ENCODE peak calls at places on chromosomes 6 and 20, in five cellular contexts. One of them, this sample, is unnamed.

GRCh38 chr20:37524221-37524700 is 3.2 kb downstream of the NNAT start:
- DNase-seq in transverse colon: peak; percentile 64
- DNase-seq in ovary: no peak
- DNase-seq in heart left ventricle: no peak
- DNase-seq in HAP-1: no peak
- DNase-seq in this sample: no peak

GRCh38 chr6:111087871-111088667 is 766 bp downstream of the SLC16A10 start:
- DNase-seq in transverse colon: peak; percentile 59
- DNase-seq in ovary: peak; percentile 19
- DNase-seq in heart left ventricle: peak; percentile 10
- DNase-seq in HAP-1: peak; percentile 73
- DNase-seq in this sample: no peak

GRCh38 chr6:70150521-70150920 is 152.4 kb downstream of the COL9A1 start:
- DNase-seq in transverse colon: no peak
- DNase-seq in ovary: no peak
- DNase-seq in heart left ventricle: no peak
- DNase-seq in HAP-1: no peak
- DNase-seq in this sample: no peak

GRCh38 chr20:17172826-17173420 is 53.9 kb upstream of the PCSK2 start:
- DNase-seq in transverse colon: no peak
- DNase-seq in ovary: no peak
- DNase-seq in heart left ventricle: no peak
- DNase-seq in HAP-1: no peak
- DNase-seq in this sample: no peak

GRCh38 chr6:6379573-6379972 is 59.1 kb upstream of the F13A1 start:
- DNase-seq in transverse colon: no peak
- DNase-seq in ovary: no peak
- DNase-seq in heart left ventricle: no peak
- DNase-seq in HAP-1: no peak
- DNase-seq in this sample: no peak

GRCh38 chr20:50251992-50252491 is 61.4 kb downstream of the CEBPB start:
- DNase-seq in transverse colon: no peak
- DNase-seq in ovary: no peak
- DNase-seq in heart left ventricle: no peak
- DNase-seq in HAP-1: no peak
- DNase-seq in this sample: no peak

GRCh38 chr20:7499201-7499600 is 441.1 kb downstream of the HAO1 start:
- DNase-seq in transverse colon: no peak
- DNase-seq in ovary: no peak
- DNase-seq in heart left ventricle: no peak
- DNase-seq in HAP-1: no peak
- DNase-seq in this sample: no peak

GRCh38 chr20:3995067-3995748 is 20.1 kb downstream of the RNF24 start:
- DNase-seq in transverse colon: no peak
- DNase-seq in ovary: no peak
- DNase-seq in heart left ventricle: no peak
- DNase-seq in HAP-1: peak; percentile 61
- DNase-seq in this sample: no peak

GRCh38 chr20:11810316-11811130 is 107.2 kb upstream of the BTBD3 start:
- DNase-seq in transverse colon: no peak
- DNase-seq in ovary: no peak
- DNase-seq in heart left ventricle: no peak
- DNase-seq in HAP-1: no peak
- DNase-seq in this sample: no peak

GRCh38 chr20:24673678-24674570 is 204.5 kb downstream of the SYNDIG1 start:
- DNase-seq in transverse colon: no peak
- DNase-seq in ovary: no peak
- DNase-seq in heart left ventricle: no peak
- DNase-seq in HAP-1: no peak
- DNase-seq in this sample: no peak

GRCh38 chr20:50245561-50246366 is 55.1 kb downstream of the CEBPB start:
- DNase-seq in transverse colon: no peak
- DNase-seq in ovary: no peak
- DNase-seq in heart left ventricle: no peak
- DNase-seq in HAP-1: no peak
- DNase-seq in this sample: no peak

GRCh38 chr20:57315083-57315963 is 14.3 kb upstream of the SPO11 start:
- DNase-seq in transverse colon: no peak
- DNase-seq in ovary: no peak
- DNase-seq in heart left ventricle: no peak
- DNase-seq in HAP-1: no peak
- DNase-seq in this sample: no peak

GRCh38 chr6:112320561-112321300 is 26.4 kb upstream of the RFPL4B start:
- DNase-seq in transverse colon: no peak
- DNase-seq in ovary: no peak
- DNase-seq in heart left ventricle: no peak
- DNase-seq in HAP-1: no peak
- DNase-seq in this sample: no peak

GRCh38 chr6:46217671-46218131 is 46.9 kb upstream of the ENPP5 start:
- DNase-seq in transverse colon: no peak
- DNase-seq in ovary: no peak
- DNase-seq in heart left ventricle: no peak
- DNase-seq in HAP-1: no peak
- DNase-seq in this sample: no peak

GRCh38 chr6:15536201-15536955 is 126.5 kb downstream of the DTNBP1 start:
- DNase-seq in transverse colon: no peak
- DNase-seq in ovary: no peak
- DNase-seq in heart left ventricle: no peak
- DNase-seq in HAP-1: no peak
- DNase-seq in this sample: no peak

GRCh38 chr6:117232191-117232590 is 33.2 kb upstream of the VGLL2 start:
- DNase-seq in transverse colon: no peak
- DNase-seq in ovary: no peak
- DNase-seq in heart left ventricle: no peak
- DNase-seq in HAP-1: no peak
- DNase-seq in this sample: no peak

GRCh38 chr6:129660346-129660676 is 49.7 kb downstream of the ARHGAP18 start:
- DNase-seq in transverse colon: no peak
- DNase-seq in ovary: no peak
- DNase-seq in heart left ventricle: no peak
- DNase-seq in HAP-1: no peak
- DNase-seq in this sample: no peak

GRCh38 chr6:129657433-129657832 is 52.5 kb downstream of the ARHGAP18 start:
- DNase-seq in transverse colon: no peak
- DNase-seq in ovary: no peak
- DNase-seq in heart left ventricle: no peak
- DNase-seq in HAP-1: peak; percentile 69
- DNase-seq in this sample: no peak

GRCh38 chr6:129659167-129659566 is 50.8 kb downstream of the ARHGAP18 start:
- DNase-seq in transverse colon: no peak
- DNase-seq in ovary: no peak
- DNase-seq in heart left ventricle: no peak
- DNase-seq in HAP-1: no peak
- DNase-seq in this sample: no peak

GRCh38 chr6:129661478-129662405 is 48.2 kb downstream of the ARHGAP18 start:
- DNase-seq in transverse colon: no peak
- DNase-seq in ovary: peak; percentile 42
- DNase-seq in heart left ventricle: no peak
- DNase-seq in HAP-1: no peak
- DNase-seq in this sample: no peak

GRCh38 chr6:129659590-129660345 is 50.2 kb downstream of the ARHGAP18 start:
- DNase-seq in transverse colon: no peak
- DNase-seq in ovary: no peak
- DNase-seq in heart left ventricle: peak; percentile 34
- DNase-seq in HAP-1: peak; percentile 46
- DNase-seq in this sample: no peak
- H3K4me1 ChIP-seq in transverse colon: peaks cover 12% of the 10 kb centered on the region
- H3K4me1 ChIP-seq in ovary: peaks cover 5% of the 10 kb centered on the region
- H3K4me1 ChIP-seq in heart left ventricle: peaks cover 5% of the 10 kb centered on the region
- H3K4me1 ChIP-seq in HAP-1: peaks cover 50% of the 10 kb centered on the region
- H3K4me1 ChIP-seq in this sample: peaks cover 1% of the 10 kb centered on the region

GRCh38 chr6:108895591-108895990 is 47.4 kb downstream of the ARMC2 start:
- DNase-seq in transverse colon: no peak
- DNase-seq in ovary: no peak
- DNase-seq in heart left ventricle: no peak
- DNase-seq in HAP-1: no peak
- DNase-seq in this sample: no peak
- H3K4me1 ChIP-seq in transverse colon: peaks cover 12% of the 10 kb centered on the region
- H3K4me1 ChIP-seq in ovary: peaks cover 2% of the 10 kb centered on the region
- H3K4me1 ChIP-seq in heart left ventricle: peaks cover 19% of the 10 kb centered on the region
- H3K4me1 ChIP-seq in HAP-1: no peaks in the 10 kb centered on the region
- H3K4me1 ChIP-seq in this sample: no peaks in the 10 kb centered on the region

GRCh38 chr6:44670146-44670545 is 282.6 kb downstream of the CDC5L start:
- DNase-seq in transverse colon: no peak
- DNase-seq in ovary: no peak
- DNase-seq in heart left ventricle: no peak
- DNase-seq in HAP-1: no peak
- DNase-seq in this sample: no peak
- H3K4me1 ChIP-seq in transverse colon: no peaks in the 10 kb centered on the region
- H3K4me1 ChIP-seq in ovary: peaks cover 5% of the 10 kb centered on the region
- H3K4me1 ChIP-seq in heart left ventricle: no peaks in the 10 kb centered on the region
- H3K4me1 ChIP-seq in HAP-1: peaks cover 22% of the 10 kb centered on the region
- H3K4me1 ChIP-seq in this sample: peaks cover 17% of the 10 kb centered on the region

GRCh38 chr6:106249658-106250057 is 75.9 kb downstream of the ATG5 start:
- DNase-seq in transverse colon: no peak
- DNase-seq in ovary: no peak
- DNase-seq in heart left ventricle: no peak
- DNase-seq in HAP-1: no peak
- DNase-seq in this sample: no peak
- H3K4me1 ChIP-seq in transverse colon: no peaks in the 10 kb centered on the region
- H3K4me1 ChIP-seq in ovary: peaks cover 2% of the 10 kb centered on the region
- H3K4me1 ChIP-seq in heart left ventricle: no peaks in the 10 kb centered on the region
- H3K4me1 ChIP-seq in HAP-1: no peaks in the 10 kb centered on the region
- H3K4me1 ChIP-seq in this sample: no peaks in the 10 kb centered on the region

GRCh38 chr6:142893088-142893487 is 51.9 kb downstream of the HIVEP2 start:
- DNase-seq in transverse colon: no peak
- DNase-seq in ovary: no peak
- DNase-seq in heart left ventricle: no peak
- DNase-seq in HAP-1: no peak
- DNase-seq in this sample: no peak

GRCh38 chr6:142891454-142891853 is 53.5 kb downstream of the HIVEP2 start:
- DNase-seq in transverse colon: no peak
- DNase-seq in ovary: no peak
- DNase-seq in heart left ventricle: no peak
- DNase-seq in HAP-1: no peak
- DNase-seq in this sample: no peak

GRCh38 chr6:142888461-142888860 is 56.5 kb downstream of the HIVEP2 start:
- DNase-seq in transverse colon: no peak
- DNase-seq in ovary: no peak
- DNase-seq in heart left ventricle: no peak
- DNase-seq in HAP-1: no peak
- DNase-seq in this sample: no peak

GRCh38 chr6:142896732-142897131 is 48.2 kb downstream of the HIVEP2 start:
- DNase-seq in transverse colon: no peak
- DNase-seq in ovary: no peak
- DNase-seq in heart left ventricle: no peak
- DNase-seq in HAP-1: no peak
- DNase-seq in this sample: no peak

DNA sequence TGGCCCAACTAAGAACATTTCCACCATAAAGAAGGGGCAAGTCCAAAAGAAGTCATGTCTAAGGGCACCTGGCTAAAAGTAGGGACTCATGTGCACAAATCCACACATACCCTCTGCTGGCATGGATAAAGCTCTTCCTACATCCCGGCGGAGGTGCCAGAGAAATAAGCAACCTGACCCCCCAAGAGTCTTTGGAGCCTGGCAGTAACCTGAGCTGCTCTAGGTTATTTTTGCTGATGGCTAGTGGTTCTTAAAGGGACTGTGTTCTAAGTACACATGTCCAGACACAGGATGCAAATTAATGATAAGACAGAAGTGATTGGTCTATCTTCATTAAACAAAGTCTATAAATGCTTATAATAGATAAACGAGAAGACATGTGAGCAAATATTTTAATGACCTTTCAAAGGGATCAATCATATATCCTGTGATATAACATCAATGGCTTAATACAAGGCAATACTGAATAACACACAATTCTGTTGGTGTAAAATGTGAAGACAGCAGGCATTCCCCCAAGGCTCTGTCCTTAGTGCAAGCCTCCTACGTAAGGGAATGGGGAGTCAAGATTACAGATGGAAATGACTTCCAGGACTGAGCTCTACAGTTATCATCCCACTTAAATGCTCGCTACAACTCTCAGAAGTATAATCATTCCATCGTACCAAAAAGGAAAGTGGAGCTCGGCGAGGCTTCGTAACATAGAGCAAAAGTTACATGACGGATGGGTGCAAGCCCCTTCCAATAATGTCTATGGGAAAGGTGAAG is 52.5 kb downstream of the HIVEP2 start:
- DNase-seq in transverse colon: no peak
- DNase-seq in ovary: no peak
- DNase-seq in heart left ventricle: no peak
- DNase-seq in HAP-1: no peak
- DNase-seq in this sample: no peak
- H3K4me1 ChIP-seq in transverse colon: no peaks in the 10 kb centered on the region
- H3K4me1 ChIP-seq in ovary: no peaks in the 10 kb centered on the region
- H3K4me1 ChIP-seq in heart left ventricle: peaks cover 7% of the 10 kb centered on the region
- H3K4me1 ChIP-seq in HAP-1: no peaks in the 10 kb centered on the region
- H3K4me1 ChIP-seq in this sample: no peaks in the 10 kb centered on the region

GRCh38 chr20:48742233-48742632 is 85.6 kb downstream of the PREX1 start:
- DNase-seq in transverse colon: no peak
- DNase-seq in ovary: no peak
- DNase-seq in heart left ventricle: no peak
- DNase-seq in HAP-1: no peak
- DNase-seq in this sample: no peak

GRCh38 chr20:48744515-48744914 is 83.3 kb downstream of the PREX1 start:
- DNase-seq in transverse colon: no peak
- DNase-seq in ovary: no peak
- DNase-seq in heart left ventricle: no peak
- DNase-seq in HAP-1: no peak
- DNase-seq in this sample: no peak

GRCh38 chr20:48741669-48742068 is 86.1 kb downstream of the PREX1 start:
- DNase-seq in transverse colon: no peak
- DNase-seq in ovary: no peak
- DNase-seq in heart left ventricle: no peak
- DNase-seq in HAP-1: no peak
- DNase-seq in this sample: no peak

GRCh38 chr20:48743807-48744206 is 84.0 kb downstream of the PREX1 start:
- DNase-seq in transverse colon: no peak
- DNase-seq in ovary: no peak
- DNase-seq in heart left ventricle: no peak
- DNase-seq in HAP-1: no peak
- DNase-seq in this sample: no peak

GRCh38 chr20:48742912-48743680 is 84.7 kb downstream of the PREX1 start:
- DNase-seq in transverse colon: no peak
- DNase-seq in ovary: no peak
- DNase-seq in heart left ventricle: no peak
- DNase-seq in HAP-1: no peak
- DNase-seq in this sample: no peak
- H3K4me1 ChIP-seq in transverse colon: peaks cover 4% of the 10 kb centered on the region
- H3K4me1 ChIP-seq in ovary: peaks cover 3% of the 10 kb centered on the region
- H3K4me1 ChIP-seq in heart left ventricle: no peaks in the 10 kb centered on the region
- H3K4me1 ChIP-seq in HAP-1: peaks cover 19% of the 10 kb centered on the region
- H3K4me1 ChIP-seq in this sample: peaks cover 6% of the 10 kb centered on the region